ENCODE peak calls at places on chromosome 2, in four cellular contexts. E is upper lobe of left lung, F is A673, M is right cardiac atrium. K is an unnamed sample. For H3K9me3, the result is how much of the 10 kb centered on the place peaks cover.

GRCh38 chr2:37000273-37000780 is 34.0 kb upstream of the STRN start:
- DNase-seq in M (no peak), E (no peak), F (no peak), K (no peak)

GRCh38 chr2:65630643-65631042 is 198.2 kb upstream of the SPRED2 start:
- DNase-seq in F (no peak), M (no peak), E (no peak), K (peak)

GRCh38 chr2:23330214-23330613 is 54.8 kb upstream of the KLHL29 start:
- DNase-seq in E (no peak), M (no peak), F (peak), K (no peak)

GRCh38 chr2:2698182-2699116 is 367.4 kb upstream of the MYT1L start:
- DNase-seq in E (no peak), M (no peak), F (peak), K (no peak)

GRCh38 chr2:29561241-29562027 is 360.0 kb downstream of the ALK start:
- DNase-seq in M (no peak), E (no peak), F (no peak), K (no peak)

GRCh38 chr2:44722002-44722625 is 219.4 kb upstream of the SIX3 start:
- DNase-seq in M (no peak), E (no peak), F (no peak), K (no peak)

GRCh38 chr2:168340931-168341330 is 93.5 kb upstream of the STK39 start:
- DNase-seq in E (no peak), M (no peak), F (no peak), K (no peak)

GRCh38 chr2:120203341-120204021 is 19.7 kb downstream of the TMEM185B start:
- DNase-seq in E (peak), M (peak), F (no peak), K (peak)

GRCh38 chr2:218332288-218332687 is 24.4 kb upstream of the CATIP start:
- DNase-seq in E (no peak), M (no peak), F (no peak), K (no peak)

GRCh38 chr2:195304310-195304709 is 352.7 kb upstream of the SLC39A10 start:
- DNase-seq in M (no peak), F (peak), E (no peak), K (no peak)

GRCh38 chr2:128631698-128632490 is 313.2 kb upstream of the HS6ST1 start:
- DNase-seq in F (no peak), E (peak), M (no peak), K (no peak)

GRCh38 chr2:14779252-14779651 is 146.7 kb downstream of the LRATD1 start:
- DNase-seq in M (no peak), E (no peak), F (no peak), K (no peak)

GRCh38 chr2:141259683-141260082 is 871.1 kb downstream of the LRP1B start:
- DNase-seq in M (no peak), E (no peak), F (no peak), K (no peak)

GRCh38 chr2:203535078-203535783 is at the start of gene RAPH1:
- DNase-seq in M (peak), E (peak), F (peak), K (peak)

DNA sequence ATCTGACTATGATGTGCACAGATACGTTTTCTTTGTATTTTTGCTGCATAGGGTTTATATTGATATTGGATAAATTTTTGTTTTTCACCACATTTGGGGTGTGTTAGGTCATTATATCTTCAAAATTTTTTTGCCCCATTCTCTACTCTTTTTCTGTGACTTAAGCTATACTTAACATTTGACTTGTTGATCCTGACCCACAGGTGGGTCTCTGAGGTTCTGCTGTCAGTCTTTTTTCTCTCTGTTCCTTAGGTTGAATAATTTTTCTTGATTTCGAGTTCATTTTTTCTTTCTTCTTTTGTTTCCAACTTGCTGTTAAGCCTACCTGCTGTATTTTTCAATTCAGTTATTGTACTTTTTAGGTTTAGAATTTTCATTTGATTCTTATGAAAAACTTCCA is 12.1 kb downstream of the RAB3GAP1 start:
- DNase-seq in M (no peak), E (no peak), F (no peak), K (no peak)
- H3K27ac ChIP-seq in M (no peak), E (no peak), F (no peak), K (no peak)

GRCh38 chr2:176105078-176105726 is 1.9 kb upstream of the HOXD11 start:
- DNase-seq in M (no peak), F (peak), E (no peak), K (no peak)

GRCh38 chr2:176105727-176106635 is 1.1 kb upstream of the HOXD11 start:
- DNase-seq in F (peak), E (no peak), M (no peak), K (no peak)

GRCh38 chr2:176102309-176102866 is 2.8 kb downstream of the HOXD12 start:
- DNase-seq in M (no peak), F (no peak), E (no peak), K (no peak)

GRCh38 chr2:176103634-176104337 is 3.3 kb upstream of the HOXD11 start:
- DNase-seq in M (no peak), E (no peak), F (peak), K (no peak)

GRCh38 chr2:176104338-176105077 is 2.6 kb upstream of the HOXD11 start:
- DNase-seq in E (no peak), M (no peak), F (peak), K (no peak)
- H3K9me3 ChIP-seq in E (under half), M (under half), F (under half), K (under half)

GRCh38 chr2:237207641-237208040 is 122.0 kb downstream of the COPS8 start:
- DNase-seq in E (peak), M (peak), F (peak), K (no peak)

GRCh38 chr2:237202288-237203030 is 116.8 kb downstream of the COPS8 start:
- DNase-seq in M (no peak), F (no peak), E (no peak), K (no peak)

GRCh38 chr2:237205111-237205541 is 119.4 kb downstream of the COPS8 start:
- DNase-seq in F (peak), M (no peak), E (no peak), K (no peak)

GRCh38 chr2:237208373-237209045 is 122.8 kb downstream of the COPS8 start:
- DNase-seq in F (peak), E (no peak), M (no peak), K (peak)

GRCh38 chr2:237205551-237205950 is 119.9 kb downstream of the COPS8 start:
- DNase-seq in M (no peak), E (no peak), F (peak), K (no peak)
- H3K27ac ChIP-seq in M (no peak), E (no peak), F (peak), K (no peak)

DNA sequence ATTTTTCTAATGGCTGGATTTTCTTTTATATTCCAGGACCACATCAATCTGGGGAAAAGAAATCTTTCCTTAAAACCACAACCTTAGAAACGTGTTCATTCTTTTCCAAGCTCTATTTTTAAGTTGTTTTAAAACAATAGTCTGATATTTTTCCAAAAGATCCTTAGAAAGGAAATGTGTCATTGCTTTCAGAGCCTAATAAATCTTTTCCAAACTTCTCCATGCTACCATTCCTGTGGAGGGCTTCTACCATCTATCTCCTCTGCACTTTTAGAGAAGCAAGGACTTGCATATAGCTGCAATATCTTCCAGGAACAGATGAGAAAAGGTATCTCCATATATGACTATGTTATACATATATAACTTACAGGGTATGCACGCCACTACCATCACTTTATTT is 21.2 kb downstream of the WDFY1 start:
- DNase-seq in M (no peak), E (no peak), F (no peak), K (no peak)
- H3K9me3 ChIP-seq in M (under half), E (under half), F (under half), K (under half)

GRCh38 chr2:148967056-148967455 is 71.4 kb upstream of the LYPD6B start:
- DNase-seq in E (no peak), M (no peak), F (no peak), K (no peak)

GRCh38 chr2:148966432-148966758 is 72.1 kb upstream of the LYPD6B start:
- DNase-seq in M (no peak), E (no peak), F (no peak), K (no peak)

GRCh38 chr2:148967484-148967883 is 71.0 kb upstream of the LYPD6B start:
- DNase-seq in F (no peak), M (no peak), E (no peak), K (no peak)

GRCh38 chr2:148963461-148963860 is 75.0 kb upstream of the LYPD6B start:
- DNase-seq in E (no peak), F (no peak), M (no peak), K (no peak)

GRCh38 chr2:148965596-148966431 is 72.7 kb upstream of the LYPD6B start:
- DNase-seq in M (no peak), E (peak), F (no peak), K (no peak)
- H3K27ac ChIP-seq in M (no peak), E (no peak), F (no peak), K (no peak)

GRCh38 chr2:16346671-16347070 is 319.0 kb downstream of the CYRIA start:
- DNase-seq in F (no peak), E (no peak), M (no peak), K (no peak)

GRCh38 chr2:16351137-16351536 is 314.5 kb downstream of the CYRIA start:
- DNase-seq in E (no peak), F (no peak), M (no peak), K (no peak)

GRCh38 chr2:16349811-16350210 is 315.8 kb downstream of the CYRIA start:
- DNase-seq in E (no peak), M (no peak), F (no peak), K (no peak)

GRCh38 chr2:16350211-16350610 is 315.4 kb downstream of the CYRIA start:
- DNase-seq in F (no peak), E (no peak), M (no peak), K (no peak)

GRCh38 chr2:16348821-16349515 is 316.7 kb downstream of the CYRIA start:
- DNase-seq in F (no peak), E (no peak), M (no peak), K (no peak)
- H3K9me3 ChIP-seq in F (under half), E (under half), M (under half), K (under half)